ENCODE peak calls at places on chromosomes 12 and 14, in eight cellular contexts. C, Y, D, F, U, X, J and B are unnamed samples.
A peak's percentile ranks its signal among the peaks of the same experiment; 100 is the strongest.

GRCh38 chr12:27966870-27967269 is 5.7 kb downstream of the PTHLH start:
- DNase-seq in Y (peak; percentile 99), J (no peak), X (no peak), U (peak; percentile 92), F (no peak), D (no peak), C (peak; percentile 88), B (no peak)

GRCh38 chr12:21576431-21576830 is 28.2 kb downstream of the GYS2 start:
- DNase-seq in J (no peak), X (no peak), D (no peak), Y (no peak), C (no peak), F (no peak), U (no peak), B (no peak)

GRCh38 chr12:104632724-104633181 is 176.0 kb downstream of the CHST11 start:
- DNase-seq in U (peak; percentile 44), Y (peak; percentile 73), F (no peak), X (no peak), C (peak; percentile 5), D (no peak), J (no peak), B (no peak)

GRCh38 chr14:23434488-23435219 is 806 bp downstream of the MYH7 start:
- DNase-seq in J (no peak), X (no peak), F (no peak), Y (no peak), C (no peak), D (no peak), U (no peak), B (no peak)

GRCh38 chr12:76764856-76765255 is 941 bp downstream of the ZDHHC17 start:
- DNase-seq in C (peak; percentile 4), Y (peak; percentile 41), U (no peak), X (no peak), D (no peak), J (no peak), F (no peak), B (no peak)

GRCh38 chr14:55245657-55246268 is 25.5 kb upstream of the FBXO34 start:
- DNase-seq in U (peak; percentile 27), X (no peak), Y (peak; percentile 70), D (no peak), J (no peak), C (peak; percentile 18), F (no peak), B (no peak)

GRCh38 chr14:101714394-101714793 is 47.1 kb upstream of the PPP2R5C start:
- DNase-seq in F (no peak), X (no peak), J (no peak), U (no peak), C (no peak), D (no peak), Y (no peak), B (no peak)

GRCh38 chr14:101284711-101285110 is 276.6 kb upstream of the DIO3 start:
- DNase-seq in X (no peak), C (no peak), Y (no peak), U (no peak), F (no peak), D (no peak), J (no peak), B (no peak)

GRCh38 chr14:102901633-102902032 is 20.8 kb upstream of the AMN start:
- DNase-seq in D (no peak), C (no peak), J (no peak), U (no peak), X (no peak), Y (no peak), F (no peak), B (no peak)

GRCh38 chr12:113882690-113883089 is 83.4 kb downstream of the RBM19 start:
- DNase-seq in Y (no peak), U (no peak), C (no peak), F (no peak), D (no peak), X (no peak), J (no peak), B (no peak)

GRCh38 chr12:25701290-25701689 is 148.2 kb upstream of the LMNTD1 start:
- DNase-seq in C (no peak), Y (peak; percentile 95), D (no peak), U (no peak), J (no peak), F (no peak), X (no peak), B (no peak)

GRCh38 chr12:55636853-55637252 is at the start of gene OR10P1:
- DNase-seq in F (no peak), U (no peak), C (no peak), J (no peak), D (no peak), Y (no peak), X (no peak), B (no peak)

GRCh38 chr12:6280053-6280469 is 30.4 kb upstream of the PLEKHG6 start:
- DNase-seq in F (no peak), U (peak; percentile 92), J (no peak), C (peak; percentile 88), D (no peak), Y (peak; percentile 77), X (no peak), B (no peak)

GRCh38 chr14:92951912-92952471 is 29.0 kb downstream of the CHGA start:
- DNase-seq in Y (peak; percentile 77), C (peak; percentile 26), X (peak; percentile 78), F (peak; percentile 91), J (peak; percentile 63), D (peak; percentile 50), U (peak; percentile 89), B (peak; percentile 15)

GRCh38 chr14:69845787-69846186 is 33.4 kb upstream of the SMOC1 start:
- DNase-seq in C (no peak), Y (peak; percentile 13), U (no peak), J (no peak), D (no peak), X (no peak), F (no peak), B (no peak)

GRCh38 chr12:52582971-52583456 is 9.4 kb upstream of the KRT74 start:
- DNase-seq in U (peak; percentile 85), F (peak; percentile 41), X (peak; percentile 5), J (peak; percentile 37), Y (peak; percentile 71), C (peak; percentile 36), D (peak; percentile 41), B (peak; percentile 40)

GRCh38 chr12:75587340-75588106 is 76.1 kb upstream of the KRR1 start:
- DNase-seq in U (peak; percentile 21), F (no peak), D (no peak), Y (peak; percentile 14), X (no peak), C (peak; percentile 23), J (no peak), B (no peak)

GRCh38 chr14:31336646-31337045 is 83.7 kb downstream of the HEATR5A start:
- DNase-seq in D (no peak), J (no peak), Y (peak; percentile 86), X (no peak), C (no peak), U (no peak), F (no peak), B (no peak)

GRCh38 chr12:19856389-19856788 is 417.1 kb downstream of the AEBP2 start:
- DNase-seq in C (no peak), F (no peak), U (peak; percentile 22), D (no peak), X (no peak), J (no peak), Y (peak; percentile 23), B (no peak)

GRCh38 chr12:42386310-42386709 is 60.3 kb downstream of the PPHLN1 start:
- DNase-seq in C (no peak), U (no peak), J (no peak), X (no peak), Y (no peak), D (no peak), F (no peak), B (no peak)

GRCh38 chr14:101192661-101193000 is 289.1 kb upstream of the RTL1 start:
- DNase-seq in Y (no peak), U (no peak), X (no peak), F (no peak), J (no peak), C (no peak), D (no peak), B (no peak)

GRCh38 chr12:65894624-65895023 is 70.3 kb downstream of the HMGA2 start:
- DNase-seq in C (no peak), D (no peak), U (no peak), F (no peak), J (no peak), Y (no peak), X (no peak), B (no peak)

GRCh38 chr12:122012184-122012583 is 9.5 kb upstream of the BCL7A start:
- DNase-seq in D (no peak), U (no peak), J (no peak), F (no peak), Y (no peak), C (no peak), X (no peak), B (no peak)

GRCh38 chr12:131375261-131375971 is 335.5 kb upstream of the SFSWAP start:
- DNase-seq in X (no peak), F (no peak), U (no peak), J (no peak), C (no peak), D (no peak), Y (no peak), B (no peak)

GRCh38 chr12:73629893-73630872 is 907.5 kb upstream of the ATXN7L3B start:
- DNase-seq in Y (no peak), F (no peak), C (no peak), J (no peak), U (no peak), D (peak; percentile 22), X (no peak), B (peak; percentile 40)

GRCh38 chr12:563250-563781 is 99.9 kb downstream of the NINJ2 start:
- DNase-seq in F (no peak), C (no peak), U (peak; percentile 18), D (no peak), J (peak; percentile 71), Y (peak; percentile 49), X (no peak), B (no peak)